ENCODE peak calls at places on chromosomes 11 and 22, in seven cellular contexts. One of them, this sample, is unnamed. For H3K4me1, the result is how much of the 10 kb centered on the place peaks cover.

GRCh38 chr22:45418056-45418769 is 4.7 kb downstream of the RIBC2 start:
- DNase-seq in esophagus squamous epithelium: no peak
- DNase-seq in pancreas: no peak
- DNase-seq in right lobe of liver: no peak
- DNase-seq in keratinocyte: no peak
- DNase-seq in Peyer's patch: no peak
- DNase-seq in body of pancreas: no peak
- DNase-seq in this sample: no peak

GRCh38 chr22:32335471-32335870 is 22.2 kb upstream of the RFPL3 start:
- DNase-seq in Peyer's patch: no peak
- DNase-seq in keratinocyte: no peak
- DNase-seq in esophagus squamous epithelium: no peak
- DNase-seq in pancreas: no peak
- DNase-seq in right lobe of liver: no peak
- DNase-seq in body of pancreas: peak
- DNase-seq in this sample: no peak

GRCh38 chr11:3995949-3996554 is 98.5 kb upstream of the RRM1 start:
- DNase-seq in right lobe of liver: no peak
- DNase-seq in keratinocyte: no peak
- DNase-seq in esophagus squamous epithelium: no peak
- DNase-seq in pancreas: no peak
- DNase-seq in Peyer's patch: no peak
- DNase-seq in body of pancreas: no peak
- DNase-seq in this sample: no peak

GRCh38 chr11:118128821-118129474 is 23.7 kb downstream of the SCN4B start:
- DNase-seq in right lobe of liver: no peak
- DNase-seq in body of pancreas: no peak
- DNase-seq in keratinocyte: no peak
- DNase-seq in pancreas: no peak
- DNase-seq in Peyer's patch: no peak
- DNase-seq in esophagus squamous epithelium: no peak
- DNase-seq in this sample: no peak

GRCh38 chr11:118924591-118925585 is 838 bp downstream of the BCL9L start:
- DNase-seq in esophagus squamous epithelium: no peak
- DNase-seq in body of pancreas: peak
- DNase-seq in Peyer's patch: peak
- DNase-seq in pancreas: peak
- DNase-seq in right lobe of liver: peak
- DNase-seq in keratinocyte: no peak
- DNase-seq in this sample: peak

GRCh38 chr22:37663521-37664140 is 5.1 kb downstream of the PDXP start:
- DNase-seq in body of pancreas: no peak
- DNase-seq in Peyer's patch: no peak
- DNase-seq in right lobe of liver: no peak
- DNase-seq in keratinocyte: no peak
- DNase-seq in esophagus squamous epithelium: no peak
- DNase-seq in pancreas: no peak
- DNase-seq in this sample: no peak

GRCh38 chr11:83827520-83827919 is 541.4 kb upstream of the CCDC90B start:
- DNase-seq in esophagus squamous epithelium: no peak
- DNase-seq in Peyer's patch: no peak
- DNase-seq in body of pancreas: no peak
- DNase-seq in pancreas: no peak
- DNase-seq in keratinocyte: no peak
- DNase-seq in right lobe of liver: no peak
- DNase-seq in this sample: no peak

GRCh38 chr11:126636911-126637799 is 281.7 kb downstream of the ST3GAL4 start:
- DNase-seq in Peyer's patch: no peak
- DNase-seq in right lobe of liver: no peak
- DNase-seq in keratinocyte: no peak
- DNase-seq in esophagus squamous epithelium: no peak
- DNase-seq in pancreas: no peak
- DNase-seq in body of pancreas: no peak
- DNase-seq in this sample: no peak

GRCh38 chr11:1517117-1518005 is 30.8 kb upstream of the MOB2 start:
- DNase-seq in Peyer's patch: no peak
- DNase-seq in pancreas: no peak
- DNase-seq in right lobe of liver: peak
- DNase-seq in keratinocyte: no peak
- DNase-seq in esophagus squamous epithelium: no peak
- DNase-seq in body of pancreas: no peak
- DNase-seq in this sample: peak

GRCh38 chr22:48475661-48476345 is 1351.9 kb downstream of the BRD1 start:
- DNase-seq in body of pancreas: no peak
- DNase-seq in right lobe of liver: no peak
- DNase-seq in keratinocyte: no peak
- DNase-seq in pancreas: no peak
- DNase-seq in Peyer's patch: peak
- DNase-seq in esophagus squamous epithelium: no peak
- DNase-seq in this sample: peak

GRCh38 chr11:76543006-76543703 is 98.3 kb downstream of the EMSY start:
- DNase-seq in keratinocyte: peak
- DNase-seq in right lobe of liver: no peak
- DNase-seq in body of pancreas: no peak
- DNase-seq in pancreas: no peak
- DNase-seq in Peyer's patch: no peak
- DNase-seq in esophagus squamous epithelium: no peak
- DNase-seq in this sample: no peak

GRCh38 chr11:12995211-12995610 is 13.9 kb upstream of the RASSF10 start:
- DNase-seq in body of pancreas: no peak
- DNase-seq in pancreas: no peak
- DNase-seq in keratinocyte: no peak
- DNase-seq in esophagus squamous epithelium: no peak
- DNase-seq in Peyer's patch: no peak
- DNase-seq in right lobe of liver: no peak
- DNase-seq in this sample: no peak

GRCh38 chr11:66723693-66724092 is 5.3 kb downstream of the SPTBN2 start:
- DNase-seq in right lobe of liver: no peak
- DNase-seq in esophagus squamous epithelium: no peak
- DNase-seq in pancreas: no peak
- DNase-seq in keratinocyte: no peak
- DNase-seq in Peyer's patch: no peak
- DNase-seq in body of pancreas: no peak
- DNase-seq in this sample: no peak

GRCh38 chr22:49737101-49737551 is 90.5 kb downstream of the BRD1 start:
- DNase-seq in keratinocyte: no peak
- DNase-seq in pancreas: no peak
- DNase-seq in esophagus squamous epithelium: no peak
- DNase-seq in body of pancreas: no peak
- DNase-seq in right lobe of liver: no peak
- DNase-seq in Peyer's patch: peak
- DNase-seq in this sample: no peak

GRCh38 chr11:102115557-102115956 is 5.3 kb downstream of the YAP1 start:
- DNase-seq in Peyer's patch: no peak
- DNase-seq in esophagus squamous epithelium: no peak
- DNase-seq in body of pancreas: no peak
- DNase-seq in keratinocyte: no peak
- DNase-seq in right lobe of liver: no peak
- DNase-seq in pancreas: peak
- DNase-seq in this sample: no peak

GRCh38 chr11:78149646-78150045 is 10.2 kb upstream of the ALG8 start:
- DNase-seq in right lobe of liver: no peak
- DNase-seq in body of pancreas: no peak
- DNase-seq in pancreas: no peak
- DNase-seq in keratinocyte: no peak
- DNase-seq in Peyer's patch: no peak
- DNase-seq in esophagus squamous epithelium: no peak
- DNase-seq in this sample: no peak
- TF ChIP-seq CTCF in right lobe of liver: peak
- TF ChIP-seq CTCF in body of pancreas: no peak
- TF ChIP-seq CTCF in pancreas: no peak
- TF ChIP-seq CTCF in keratinocyte: no peak
- TF ChIP-seq CTCF in Peyer's patch: no peak
- TF ChIP-seq CTCF in esophagus squamous epithelium: peak
- TF ChIP-seq CTCF in this sample: no peak

DNA sequence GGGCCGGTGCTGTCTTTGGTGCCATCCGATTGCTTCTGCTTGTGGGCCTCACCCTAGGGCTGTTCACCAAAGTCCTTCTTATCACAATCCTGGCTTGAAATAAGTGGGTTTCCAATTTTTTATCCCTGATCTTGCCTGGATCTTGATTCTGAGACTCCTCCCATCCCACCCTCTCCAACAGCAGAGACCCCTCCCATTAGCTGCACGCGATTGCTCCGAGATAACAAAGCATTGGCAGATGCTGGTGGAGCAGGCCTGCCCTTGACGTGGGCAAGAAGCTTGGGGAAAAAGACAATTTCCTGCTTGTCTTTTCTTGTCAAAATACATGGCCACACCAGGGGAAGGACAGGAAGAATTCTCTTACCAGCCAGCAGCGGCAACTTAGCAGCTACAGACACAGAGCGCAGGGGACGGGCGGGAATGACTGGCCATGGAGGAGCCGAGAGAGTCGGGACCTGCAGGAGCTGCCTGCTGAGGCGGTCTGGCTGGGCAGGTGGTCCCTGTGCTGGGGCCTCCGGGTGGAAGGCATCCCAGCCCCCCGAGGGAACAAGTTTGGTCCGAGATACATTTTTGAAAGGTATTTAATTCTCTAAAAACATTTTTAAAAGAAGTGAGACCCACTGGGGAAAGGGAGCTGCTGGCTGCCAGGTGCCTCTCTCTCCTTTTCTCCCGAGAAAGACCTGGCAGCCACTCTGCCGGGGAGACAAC is 9.7 kb upstream of the BID start:
- DNase-seq in right lobe of liver: no peak
- DNase-seq in keratinocyte: no peak
- DNase-seq in pancreas: no peak
- DNase-seq in esophagus squamous epithelium: no peak
- DNase-seq in body of pancreas: no peak
- DNase-seq in Peyer's patch: no peak
- DNase-seq in this sample: no peak
- H3K4me1 ChIP-seq in right lobe of liver: under half
- H3K4me1 ChIP-seq in keratinocyte: under half
- H3K4me1 ChIP-seq in pancreas: under half
- H3K4me1 ChIP-seq in esophagus squamous epithelium: half or more
- H3K4me1 ChIP-seq in body of pancreas: under half
- H3K4me1 ChIP-seq in Peyer's patch: under half
- H3K4me1 ChIP-seq in this sample: under half

GRCh38 chr11:60925685-60926267 is 1.5 kb downstream of the TMEM132A start:
- DNase-seq in body of pancreas: no peak
- DNase-seq in esophagus squamous epithelium: no peak
- DNase-seq in pancreas: no peak
- DNase-seq in Peyer's patch: no peak
- DNase-seq in keratinocyte: peak
- DNase-seq in right lobe of liver: no peak
- DNase-seq in this sample: no peak

GRCh38 chr11:60923800-60924109 is 505 bp upstream of the TMEM132A start:
- DNase-seq in right lobe of liver: no peak
- DNase-seq in esophagus squamous epithelium: no peak
- DNase-seq in keratinocyte: no peak
- DNase-seq in body of pancreas: no peak
- DNase-seq in pancreas: no peak
- DNase-seq in Peyer's patch: no peak
- DNase-seq in this sample: no peak

GRCh38 chr11:60926500-60926899 is 2.2 kb downstream of the TMEM132A start:
- DNase-seq in esophagus squamous epithelium: no peak
- DNase-seq in right lobe of liver: no peak
- DNase-seq in keratinocyte: no peak
- DNase-seq in Peyer's patch: no peak
- DNase-seq in pancreas: no peak
- DNase-seq in body of pancreas: no peak
- DNase-seq in this sample: no peak

GRCh38 chr11:60924110-60924905 is at the start of gene TMEM132A:
- DNase-seq in esophagus squamous epithelium: no peak
- DNase-seq in Peyer's patch: peak
- DNase-seq in pancreas: peak
- DNase-seq in keratinocyte: no peak
- DNase-seq in right lobe of liver: peak
- DNase-seq in body of pancreas: peak
- DNase-seq in this sample: peak

DNA sequence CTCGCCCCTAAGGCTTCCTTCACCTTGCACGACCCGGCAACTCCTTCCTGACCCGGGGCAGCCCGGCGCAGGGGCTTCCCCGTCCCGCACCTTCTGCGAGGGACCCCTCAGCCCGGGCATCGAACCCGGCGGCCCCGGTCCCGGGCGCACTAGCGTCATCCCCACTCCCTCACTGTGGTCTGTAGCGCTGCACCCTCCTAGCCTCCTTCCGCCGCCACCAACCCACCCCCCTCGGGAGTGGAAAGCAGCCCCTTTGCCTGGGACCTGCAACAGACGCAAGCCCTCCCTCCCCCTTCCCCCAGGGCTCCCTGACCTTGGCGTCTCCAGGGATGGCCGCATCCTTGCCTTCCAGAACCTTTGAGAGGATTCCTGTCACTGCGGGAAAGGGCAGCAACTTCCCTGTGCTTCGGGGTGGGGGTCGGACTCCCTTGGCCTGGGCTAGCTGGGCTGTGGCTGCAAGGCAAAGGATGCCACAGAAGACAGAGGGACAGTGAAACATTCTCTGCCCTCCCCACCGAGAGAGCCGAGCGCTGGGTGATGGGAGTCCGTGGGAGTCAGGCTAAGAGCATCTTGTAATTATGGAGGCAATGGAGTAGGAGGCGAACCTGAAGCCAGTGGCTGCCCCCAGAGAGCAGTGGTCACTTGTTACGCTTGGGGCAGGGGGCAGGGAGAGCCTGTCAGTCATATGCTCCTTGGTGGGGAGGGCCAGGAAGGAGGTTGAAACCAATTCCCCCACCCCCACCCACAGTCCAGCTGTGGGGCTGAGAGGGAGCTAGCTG is 835 bp downstream of the TMEM132A start:
- DNase-seq in Peyer's patch: no peak
- DNase-seq in keratinocyte: no peak
- DNase-seq in pancreas: no peak
- DNase-seq in esophagus squamous epithelium: no peak
- DNase-seq in right lobe of liver: no peak
- DNase-seq in body of pancreas: no peak
- DNase-seq in this sample: no peak
- H3K4me3 ChIP-seq in Peyer's patch: peak
- H3K4me3 ChIP-seq in keratinocyte: peak
- H3K4me3 ChIP-seq in pancreas: peak
- H3K4me3 ChIP-seq in esophagus squamous epithelium: peak
- H3K4me3 ChIP-seq in right lobe of liver: peak
- H3K4me3 ChIP-seq in body of pancreas: peak
- H3K4me3 ChIP-seq in this sample: peak

GRCh38 chr11:63683133-63683991 is 2.1 kb downstream of the RTN3 start:
- DNase-seq in body of pancreas: no peak
- DNase-seq in pancreas: no peak
- DNase-seq in keratinocyte: no peak
- DNase-seq in esophagus squamous epithelium: no peak
- DNase-seq in Peyer's patch: no peak
- DNase-seq in right lobe of liver: no peak
- DNase-seq in this sample: no peak

GRCh38 chr11:63686912-63687311 is 5.6 kb downstream of the RTN3 start:
- DNase-seq in keratinocyte: no peak
- DNase-seq in right lobe of liver: no peak
- DNase-seq in Peyer's patch: no peak
- DNase-seq in body of pancreas: no peak
- DNase-seq in esophagus squamous epithelium: no peak
- DNase-seq in pancreas: no peak
- DNase-seq in this sample: no peak

GRCh38 chr11:63680842-63681207 is 475 bp upstream of the RTN3 start:
- DNase-seq in pancreas: no peak
- DNase-seq in right lobe of liver: no peak
- DNase-seq in body of pancreas: no peak
- DNase-seq in esophagus squamous epithelium: no peak
- DNase-seq in keratinocyte: no peak
- DNase-seq in Peyer's patch: no peak
- DNase-seq in this sample: no peak

GRCh38 chr11:63681208-63682044 is at the start of gene RTN3:
- DNase-seq in body of pancreas: peak
- DNase-seq in pancreas: peak
- DNase-seq in esophagus squamous epithelium: peak
- DNase-seq in Peyer's patch: peak
- DNase-seq in right lobe of liver: peak
- DNase-seq in keratinocyte: peak
- DNase-seq in this sample: peak

GRCh38 chr11:63682045-63682915 is 980 bp downstream of the RTN3 start:
- DNase-seq in esophagus squamous epithelium: no peak
- DNase-seq in keratinocyte: no peak
- DNase-seq in body of pancreas: peak
- DNase-seq in right lobe of liver: peak
- DNase-seq in pancreas: no peak
- DNase-seq in Peyer's patch: peak
- DNase-seq in this sample: peak
- TF ChIP-seq CTCF in esophagus squamous epithelium: peak
- TF ChIP-seq CTCF in keratinocyte: peak
- TF ChIP-seq CTCF in body of pancreas: peak
- TF ChIP-seq CTCF in right lobe of liver: no peak
- TF ChIP-seq CTCF in pancreas: no peak
- TF ChIP-seq CTCF in Peyer's patch: peak
- TF ChIP-seq CTCF in this sample: no peak